ENCODE peak calls at places on chromosome 21, in nine cellular contexts. One of them, this sample, is unnamed.

GRCh38 chr21:35350965-35351364 is 301.9 kb upstream of the RUNX1 start:
- DNase-seq in fibroblast of the aortic adventitia: no peak
- DNase-seq in GM06990: no peak
- DNase-seq in fibroblast of pulmonary artery: no peak
- DNase-seq in choroid plexus epithelial cell: peak
- DNase-seq in stomach: no peak
- DNase-seq in AG04449: no peak
- DNase-seq in foreskin fibroblast: peak
- DNase-seq in hepatocyte: no peak
- DNase-seq in this sample: peak

GRCh38 chr21:25891596-25891995 is 156.8 kb downstream of the GABPA start:
- DNase-seq in fibroblast of the aortic adventitia: no peak
- DNase-seq in GM06990: no peak
- DNase-seq in fibroblast of pulmonary artery: no peak
- DNase-seq in choroid plexus epithelial cell: no peak
- DNase-seq in stomach: no peak
- DNase-seq in AG04449: no peak
- DNase-seq in foreskin fibroblast: no peak
- DNase-seq in hepatocyte: no peak
- DNase-seq in this sample: no peak

GRCh38 chr21:31136891-31137290 is 98.6 kb upstream of the KRTAP19-8 start:
- DNase-seq in fibroblast of the aortic adventitia: peak
- DNase-seq in GM06990: no peak
- DNase-seq in fibroblast of pulmonary artery: peak
- DNase-seq in choroid plexus epithelial cell: peak
- DNase-seq in stomach: no peak
- DNase-seq in AG04449: no peak
- DNase-seq in foreskin fibroblast: no peak
- DNase-seq in hepatocyte: peak
- DNase-seq in this sample: no peak

GRCh38 chr21:34915364-34915834 is 133.7 kb downstream of the RUNX1 start:
- DNase-seq in fibroblast of the aortic adventitia: peak
- DNase-seq in GM06990: no peak
- DNase-seq in fibroblast of pulmonary artery: peak
- DNase-seq in choroid plexus epithelial cell: peak
- DNase-seq in stomach: no peak
- DNase-seq in AG04449: peak
- DNase-seq in foreskin fibroblast: peak
- DNase-seq in hepatocyte: no peak
- DNase-seq in this sample: peak

GRCh38 chr21:14773777-14774345 is 227.7 kb upstream of the SAMSN1 start:
- DNase-seq in fibroblast of the aortic adventitia: peak
- DNase-seq in GM06990: no peak
- DNase-seq in fibroblast of pulmonary artery: peak
- DNase-seq in choroid plexus epithelial cell: peak
- DNase-seq in stomach: peak
- DNase-seq in AG04449: no peak
- DNase-seq in foreskin fibroblast: no peak
- DNase-seq in hepatocyte: peak
- DNase-seq in this sample: peak

GRCh38 chr21:36859744-36860501 is 106.5 kb downstream of the HLCS start:
- DNase-seq in fibroblast of the aortic adventitia: no peak
- DNase-seq in GM06990: peak
- DNase-seq in fibroblast of pulmonary artery: peak
- DNase-seq in choroid plexus epithelial cell: peak
- DNase-seq in stomach: peak
- DNase-seq in AG04449: no peak
- DNase-seq in foreskin fibroblast: peak
- DNase-seq in hepatocyte: peak
- DNase-seq in this sample: peak

GRCh38 chr21:34360488-34361241 is 3.1 kb upstream of the KCNE2 start:
- DNase-seq in fibroblast of the aortic adventitia: no peak
- DNase-seq in GM06990: no peak
- DNase-seq in fibroblast of pulmonary artery: no peak
- DNase-seq in choroid plexus epithelial cell: no peak
- DNase-seq in stomach: no peak
- DNase-seq in AG04449: no peak
- DNase-seq in foreskin fibroblast: no peak
- DNase-seq in hepatocyte: no peak
- DNase-seq in this sample: no peak

GRCh38 chr21:34039678-34040382 is 33.5 kb upstream of the MRPS6 start:
- DNase-seq in fibroblast of the aortic adventitia: peak
- DNase-seq in GM06990: no peak
- DNase-seq in fibroblast of pulmonary artery: no peak
- DNase-seq in choroid plexus epithelial cell: no peak
- DNase-seq in stomach: no peak
- DNase-seq in AG04449: no peak
- DNase-seq in foreskin fibroblast: no peak
- DNase-seq in hepatocyte: peak
- DNase-seq in this sample: no peak

GRCh38 chr21:33968082-33968997 is 52.7 kb upstream of the ATP5PO start:
- DNase-seq in fibroblast of the aortic adventitia: peak
- DNase-seq in GM06990: no peak
- DNase-seq in fibroblast of pulmonary artery: peak
- DNase-seq in choroid plexus epithelial cell: peak
- DNase-seq in stomach: no peak
- DNase-seq in AG04449: no peak
- DNase-seq in foreskin fibroblast: peak
- DNase-seq in hepatocyte: peak
- DNase-seq in this sample: peak

GRCh38 chr21:36761685-36762084 is 62.8 kb downstream of the SIM2 start:
- DNase-seq in fibroblast of the aortic adventitia: no peak
- DNase-seq in GM06990: no peak
- DNase-seq in fibroblast of pulmonary artery: no peak
- DNase-seq in choroid plexus epithelial cell: no peak
- DNase-seq in stomach: no peak
- DNase-seq in AG04449: no peak
- DNase-seq in foreskin fibroblast: no peak
- DNase-seq in hepatocyte: no peak
- DNase-seq in this sample: no peak

GRCh38 chr21:38929137-38929536 is 123.4 kb downstream of the ETS2 start:
- DNase-seq in fibroblast of the aortic adventitia: no peak
- DNase-seq in GM06990: no peak
- DNase-seq in fibroblast of pulmonary artery: no peak
- DNase-seq in choroid plexus epithelial cell: no peak
- DNase-seq in stomach: no peak
- DNase-seq in AG04449: no peak
- DNase-seq in foreskin fibroblast: no peak
- DNase-seq in hepatocyte: no peak
- DNase-seq in this sample: no peak

GRCh38 chr21:36127250-36127904 is 7.5 kb upstream of the CBR3 start:
- DNase-seq in fibroblast of the aortic adventitia: no peak
- DNase-seq in GM06990: no peak
- DNase-seq in fibroblast of pulmonary artery: no peak
- DNase-seq in choroid plexus epithelial cell: no peak
- DNase-seq in stomach: peak
- DNase-seq in AG04449: no peak
- DNase-seq in foreskin fibroblast: no peak
- DNase-seq in hepatocyte: no peak
- DNase-seq in this sample: no peak

GRCh38 chr21:15063821-15064575 is 802 bp downstream of the NRIP1 start:
- DNase-seq in fibroblast of the aortic adventitia: peak
- DNase-seq in GM06990: peak
- DNase-seq in fibroblast of pulmonary artery: peak
- DNase-seq in choroid plexus epithelial cell: peak
- DNase-seq in stomach: peak
- DNase-seq in AG04449: no peak
- DNase-seq in foreskin fibroblast: peak
- DNase-seq in hepatocyte: peak
- DNase-seq in this sample: peak

DNA sequence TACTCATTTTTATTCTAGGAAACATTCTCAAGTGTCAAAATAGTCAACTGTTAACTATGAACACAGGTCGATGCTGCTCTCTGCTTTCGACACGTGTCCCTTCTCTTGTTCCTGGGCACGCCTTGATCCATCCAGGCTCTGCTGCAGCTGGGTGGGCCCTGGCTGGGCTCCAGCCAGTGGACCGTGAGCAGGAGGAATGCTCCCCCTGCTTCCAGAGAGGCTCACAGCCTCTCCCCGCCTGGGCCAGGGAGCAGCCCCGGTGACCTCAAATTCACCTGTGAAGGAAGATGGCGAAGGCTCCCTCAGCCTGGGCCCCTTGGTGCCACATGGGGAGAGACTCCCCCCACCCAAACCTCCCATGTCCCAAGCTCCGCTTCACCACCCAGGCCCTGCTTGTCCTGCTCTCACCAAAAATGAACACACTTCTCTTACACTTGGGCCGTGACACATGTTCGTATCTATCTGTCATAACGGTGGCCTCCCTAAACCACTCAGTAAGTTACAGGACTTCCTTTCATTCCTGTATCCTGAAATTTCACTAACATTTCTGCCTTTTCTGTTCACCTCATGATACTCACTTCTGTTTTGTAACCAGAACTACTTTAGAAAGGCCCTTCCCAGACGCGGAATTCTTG is 24.5 kb upstream of the ADARB1 start:
- DNase-seq in fibroblast of the aortic adventitia: no peak
- DNase-seq in GM06990: no peak
- DNase-seq in fibroblast of pulmonary artery: no peak
- DNase-seq in choroid plexus epithelial cell: peak
- DNase-seq in stomach: no peak
- DNase-seq in AG04449: no peak
- DNase-seq in foreskin fibroblast: no peak
- DNase-seq in hepatocyte: no peak
- DNase-seq in this sample: no peak
- H3K4me3 ChIP-seq in fibroblast of the aortic adventitia: no peak
- H3K4me3 ChIP-seq in GM06990: no peak
- H3K4me3 ChIP-seq in fibroblast of pulmonary artery: no peak
- H3K4me3 ChIP-seq in choroid plexus epithelial cell: no peak
- H3K4me3 ChIP-seq in stomach: no peak
- H3K4me3 ChIP-seq in AG04449: no peak
- H3K4me3 ChIP-seq in foreskin fibroblast: no peak
- H3K4me3 ChIP-seq in hepatocyte: no peak
- H3K4me3 ChIP-seq in this sample: no peak

DNA sequence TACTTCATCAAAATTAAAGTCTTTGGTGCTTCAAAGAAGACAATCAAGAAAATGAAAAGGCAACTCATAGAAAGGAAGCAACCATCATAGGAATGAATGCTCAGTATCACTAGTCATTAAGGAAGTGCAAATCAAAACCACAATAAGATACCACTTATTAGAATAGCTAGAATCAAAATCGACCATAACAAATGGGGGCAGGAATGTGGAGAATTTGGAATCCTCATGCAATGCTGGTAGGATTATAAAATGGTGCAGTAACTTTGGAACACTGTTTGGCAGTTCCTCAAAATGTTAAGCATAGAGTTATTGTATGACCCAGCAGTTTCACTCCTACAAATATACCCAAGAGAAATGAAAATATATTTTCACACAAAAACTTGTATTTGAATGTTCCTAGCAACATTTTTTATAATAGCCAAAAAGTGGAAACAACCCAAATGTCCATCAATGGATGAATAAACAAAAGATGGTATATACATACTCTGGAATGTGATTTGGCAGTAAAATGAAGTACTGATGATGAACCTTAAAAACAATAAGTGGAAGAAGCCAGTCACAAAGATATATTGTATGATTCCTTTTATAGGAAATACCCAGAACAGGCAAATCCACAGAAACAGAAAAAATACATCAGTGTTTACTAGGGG is 105.6 kb downstream of the MIS18A start:
- DNase-seq in fibroblast of the aortic adventitia: peak
- DNase-seq in GM06990: no peak
- DNase-seq in fibroblast of pulmonary artery: no peak
- DNase-seq in choroid plexus epithelial cell: no peak
- DNase-seq in stomach: no peak
- DNase-seq in AG04449: no peak
- DNase-seq in foreskin fibroblast: no peak
- DNase-seq in hepatocyte: no peak
- DNase-seq in this sample: no peak
- TF ChIP-seq CTCF in fibroblast of the aortic adventitia: no peak
- TF ChIP-seq CTCF in GM06990: no peak
- TF ChIP-seq CTCF in fibroblast of pulmonary artery: no peak
- TF ChIP-seq CTCF in choroid plexus epithelial cell: no peak
- TF ChIP-seq CTCF in stomach: no peak
- TF ChIP-seq CTCF in AG04449: no peak
- TF ChIP-seq CTCF in foreskin fibroblast: no peak
- TF ChIP-seq CTCF in hepatocyte: no peak
- TF ChIP-seq CTCF in this sample: no peak

DNA sequence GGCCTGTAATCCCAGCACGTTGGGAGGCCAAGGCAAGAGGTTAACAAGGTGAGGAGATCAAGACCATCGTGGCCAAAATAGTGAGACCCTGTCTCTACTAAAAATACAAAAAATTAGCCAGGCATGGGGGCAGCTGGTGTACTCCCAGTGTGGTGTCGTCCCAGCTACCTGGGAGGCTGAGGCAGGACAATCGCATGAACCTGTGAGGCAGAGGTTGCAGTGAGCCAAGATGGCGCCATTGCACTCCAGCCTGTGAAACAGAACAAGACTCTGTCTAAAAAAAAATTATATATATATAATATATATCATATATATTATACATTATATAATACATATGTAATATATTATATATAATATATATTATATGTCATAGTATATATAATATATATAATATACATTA is 249.2 kb upstream of the TPTE start:
- DNase-seq in fibroblast of the aortic adventitia: no peak
- DNase-seq in GM06990: no peak
- DNase-seq in fibroblast of pulmonary artery: peak
- DNase-seq in choroid plexus epithelial cell: peak
- DNase-seq in stomach: no peak
- DNase-seq in AG04449: no peak
- DNase-seq in foreskin fibroblast: no peak
- DNase-seq in hepatocyte: no peak
- DNase-seq in this sample: peak
- H3K4me3 ChIP-seq in fibroblast of the aortic adventitia: no peak
- H3K4me3 ChIP-seq in GM06990: no peak
- H3K4me3 ChIP-seq in fibroblast of pulmonary artery: no peak
- H3K4me3 ChIP-seq in choroid plexus epithelial cell: no peak
- H3K4me3 ChIP-seq in stomach: no peak
- H3K4me3 ChIP-seq in AG04449: no peak
- H3K4me3 ChIP-seq in foreskin fibroblast: no peak
- H3K4me3 ChIP-seq in hepatocyte: no peak
- H3K4me3 ChIP-seq in this sample: no peak

GRCh38 chr21:29499229-29499628 is 200.5 kb downstream of the BACH1 start:
- DNase-seq in fibroblast of the aortic adventitia: no peak
- DNase-seq in GM06990: no peak
- DNase-seq in fibroblast of pulmonary artery: no peak
- DNase-seq in choroid plexus epithelial cell: no peak
- DNase-seq in stomach: no peak
- DNase-seq in AG04449: no peak
- DNase-seq in foreskin fibroblast: no peak
- DNase-seq in hepatocyte: no peak
- DNase-seq in this sample: no peak

GRCh38 chr21:29504751-29505321 is 206.1 kb downstream of the BACH1 start:
- DNase-seq in fibroblast of the aortic adventitia: peak
- DNase-seq in GM06990: no peak
- DNase-seq in fibroblast of pulmonary artery: peak
- DNase-seq in choroid plexus epithelial cell: peak
- DNase-seq in stomach: no peak
- DNase-seq in AG04449: peak
- DNase-seq in foreskin fibroblast: peak
- DNase-seq in hepatocyte: no peak
- DNase-seq in this sample: peak

GRCh38 chr21:29501451-29501850 is 202.7 kb downstream of the BACH1 start:
- DNase-seq in fibroblast of the aortic adventitia: peak
- DNase-seq in GM06990: no peak
- DNase-seq in fibroblast of pulmonary artery: peak
- DNase-seq in choroid plexus epithelial cell: peak
- DNase-seq in stomach: no peak
- DNase-seq in AG04449: peak
- DNase-seq in foreskin fibroblast: peak
- DNase-seq in hepatocyte: no peak
- DNase-seq in this sample: no peak

GRCh38 chr21:29496337-29496736 is 197.6 kb downstream of the BACH1 start:
- DNase-seq in fibroblast of the aortic adventitia: no peak
- DNase-seq in GM06990: no peak
- DNase-seq in fibroblast of pulmonary artery: no peak
- DNase-seq in choroid plexus epithelial cell: peak
- DNase-seq in stomach: no peak
- DNase-seq in AG04449: no peak
- DNase-seq in foreskin fibroblast: no peak
- DNase-seq in hepatocyte: no peak
- DNase-seq in this sample: no peak

GRCh38 chr21:29499734-29500343 is 201.1 kb downstream of the BACH1 start:
- DNase-seq in fibroblast of the aortic adventitia: no peak
- DNase-seq in GM06990: no peak
- DNase-seq in fibroblast of pulmonary artery: peak
- DNase-seq in choroid plexus epithelial cell: peak
- DNase-seq in stomach: no peak
- DNase-seq in AG04449: no peak
- DNase-seq in foreskin fibroblast: peak
- DNase-seq in hepatocyte: no peak
- DNase-seq in this sample: peak
- TF ChIP-seq CTCF in fibroblast of the aortic adventitia: peak
- TF ChIP-seq CTCF in GM06990: peak
- TF ChIP-seq CTCF in fibroblast of pulmonary artery: peak
- TF ChIP-seq CTCF in choroid plexus epithelial cell: peak
- TF ChIP-seq CTCF in stomach: no peak
- TF ChIP-seq CTCF in AG04449: peak
- TF ChIP-seq CTCF in foreskin fibroblast: peak
- TF ChIP-seq CTCF in hepatocyte: peak
- TF ChIP-seq CTCF in this sample: peak